ENCODE peak calls at places on chromosomes 13 and 19, in six cellular contexts. One of them, this sample, is unnamed.

GRCh38 chr19:51194527-51195315 is 30.2 kb upstream of the CD33 start:
- ATAC-seq in upper lobe of left lung: no peak
- ATAC-seq in HepG2: no peak
- ATAC-seq in K562: peak
- ATAC-seq in HCT116: peak
- ATAC-seq in GM12878: peak
- ATAC-seq in this sample: no peak

GRCh38 chr19:47152632-47153031 is 22.0 kb downstream of the SAE1 start:
- ATAC-seq in upper lobe of left lung: no peak
- ATAC-seq in HepG2: no peak
- ATAC-seq in K562: no peak
- ATAC-seq in HCT116: no peak
- ATAC-seq in GM12878: no peak
- ATAC-seq in this sample: peak

GRCh38 chr19:22807061-22807835 is 23.3 kb upstream of the ZNF99 start:
- ATAC-seq in upper lobe of left lung: peak
- ATAC-seq in HepG2: no peak
- ATAC-seq in K562: no peak
- ATAC-seq in HCT116: no peak
- ATAC-seq in GM12878: no peak
- ATAC-seq in this sample: no peak

GRCh38 chr19:35377656-35378055 is 6.8 kb downstream of the GPR42 start:
- ATAC-seq in upper lobe of left lung: no peak
- ATAC-seq in HepG2: no peak
- ATAC-seq in K562: no peak
- ATAC-seq in HCT116: no peak
- ATAC-seq in GM12878: no peak
- ATAC-seq in this sample: no peak

GRCh38 chr13:41004875-41005693 is 14.0 kb downstream of the ELF1 start:
- ATAC-seq in upper lobe of left lung: peak
- ATAC-seq in HepG2: no peak
- ATAC-seq in K562: peak
- ATAC-seq in HCT116: no peak
- ATAC-seq in GM12878: peak
- ATAC-seq in this sample: no peak

GRCh38 chr19:52492991-52493470 is 34.4 kb upstream of the ZNF808 start:
- ATAC-seq in upper lobe of left lung: no peak
- ATAC-seq in HepG2: no peak
- ATAC-seq in K562: peak
- ATAC-seq in HCT116: no peak
- ATAC-seq in GM12878: no peak
- ATAC-seq in this sample: peak

GRCh38 chr13:67574320-67575233 is 344.4 kb upstream of the PCDH9 start:
- ATAC-seq in upper lobe of left lung: no peak
- ATAC-seq in HepG2: no peak
- ATAC-seq in K562: no peak
- ATAC-seq in HCT116: no peak
- ATAC-seq in GM12878: no peak
- ATAC-seq in this sample: no peak

GRCh38 chr19:7456964-7457541 is 31.8 kb downstream of the PEX11G start:
- ATAC-seq in upper lobe of left lung: no peak
- ATAC-seq in HepG2: no peak
- ATAC-seq in K562: no peak
- ATAC-seq in HCT116: peak
- ATAC-seq in GM12878: no peak
- ATAC-seq in this sample: no peak

GRCh38 chr13:93249259-93249917 is 22.8 kb downstream of the GPC6 start:
- ATAC-seq in upper lobe of left lung: peak
- ATAC-seq in HepG2: peak
- ATAC-seq in K562: peak
- ATAC-seq in HCT116: no peak
- ATAC-seq in GM12878: no peak
- ATAC-seq in this sample: no peak

GRCh38 chr19:15464394-15465385 is at the start of gene RASAL3:
- ATAC-seq in upper lobe of left lung: peak
- ATAC-seq in HepG2: no peak
- ATAC-seq in K562: no peak
- ATAC-seq in HCT116: no peak
- ATAC-seq in GM12878: peak
- ATAC-seq in this sample: no peak

GRCh38 chr19:31118292-31118925 is 230.8 kb downstream of the TSHZ3 start:
- ATAC-seq in upper lobe of left lung: peak
- ATAC-seq in HepG2: no peak
- ATAC-seq in K562: no peak
- ATAC-seq in HCT116: no peak
- ATAC-seq in GM12878: no peak
- ATAC-seq in this sample: peak

GRCh38 chr13:99015606-99016520 is 38.0 kb upstream of the DOCK9 start:
- ATAC-seq in upper lobe of left lung: no peak
- ATAC-seq in HepG2: no peak
- ATAC-seq in K562: no peak
- ATAC-seq in HCT116: no peak
- ATAC-seq in GM12878: no peak
- ATAC-seq in this sample: no peak

GRCh38 chr13:20109037-20109436 is 51.8 kb downstream of the GJA3 start:
- ATAC-seq in upper lobe of left lung: no peak
- ATAC-seq in HepG2: no peak
- ATAC-seq in K562: no peak
- ATAC-seq in HCT116: no peak
- ATAC-seq in GM12878: no peak
- ATAC-seq in this sample: no peak

GRCh38 chr13:20118268-20119140 is 42.3 kb downstream of the GJA3 start:
- ATAC-seq in upper lobe of left lung: peak
- ATAC-seq in HepG2: no peak
- ATAC-seq in K562: peak
- ATAC-seq in HCT116: peak
- ATAC-seq in GM12878: peak
- ATAC-seq in this sample: peak

GRCh38 chr13:20116213-20116612 is 44.6 kb downstream of the GJA3 start:
- ATAC-seq in upper lobe of left lung: no peak
- ATAC-seq in HepG2: peak
- ATAC-seq in K562: no peak
- ATAC-seq in HCT116: no peak
- ATAC-seq in GM12878: peak
- ATAC-seq in this sample: no peak

GRCh38 chr13:20119960-20120359 is 40.9 kb downstream of the GJA3 start:
- ATAC-seq in upper lobe of left lung: no peak
- ATAC-seq in HepG2: no peak
- ATAC-seq in K562: no peak
- ATAC-seq in HCT116: no peak
- ATAC-seq in GM12878: no peak
- ATAC-seq in this sample: no peak

DNA sequence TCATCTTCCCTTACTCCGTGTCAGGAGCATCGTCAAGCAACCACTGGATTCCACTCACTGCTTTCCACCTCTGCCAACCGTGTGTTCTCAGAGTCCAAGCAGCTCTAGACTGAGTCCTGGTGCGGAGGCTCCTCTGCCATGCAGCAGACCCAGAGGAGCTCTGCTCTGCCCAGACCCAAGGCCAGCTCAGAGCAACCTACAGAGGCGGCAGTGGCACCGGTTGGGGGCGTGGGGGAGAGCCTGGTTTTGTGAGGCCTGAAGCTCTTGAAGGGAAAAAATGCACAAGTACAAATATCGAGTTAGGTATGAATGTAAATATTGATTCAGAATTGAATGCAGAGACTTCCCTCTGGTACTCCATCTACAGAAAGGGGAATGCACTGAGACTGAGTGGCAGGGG is 46.8 kb downstream of the GJA3 start:
- ATAC-seq in upper lobe of left lung: no peak
- ATAC-seq in HepG2: peak
- ATAC-seq in K562: no peak
- ATAC-seq in HCT116: no peak
- ATAC-seq in GM12878: no peak
- ATAC-seq in this sample: no peak
- TF ChIP-seq POLR2AphosphoS5 in upper lobe of left lung: no peak
- TF ChIP-seq POLR2AphosphoS5 in HepG2: no peak
- TF ChIP-seq POLR2AphosphoS5 in K562: no peak
- TF ChIP-seq POLR2AphosphoS5 in HCT116: no peak
- TF ChIP-seq POLR2AphosphoS5 in GM12878: no peak
- TF ChIP-seq POLR2AphosphoS5 in this sample: no peak

GRCh38 chr19:18270304-18270703 is 3.9 kb downstream of the IQCN start:
- ATAC-seq in upper lobe of left lung: no peak
- ATAC-seq in HepG2: no peak
- ATAC-seq in K562: no peak
- ATAC-seq in HCT116: no peak
- ATAC-seq in GM12878: no peak
- ATAC-seq in this sample: no peak

GRCh38 chr19:18274776-18275356 is 614 bp upstream of the IQCN start:
- ATAC-seq in upper lobe of left lung: peak
- ATAC-seq in HepG2: peak
- ATAC-seq in K562: peak
- ATAC-seq in HCT116: peak
- ATAC-seq in GM12878: peak
- ATAC-seq in this sample: peak

GRCh38 chr19:18271433-18271841 is 2.8 kb downstream of the IQCN start:
- ATAC-seq in upper lobe of left lung: peak
- ATAC-seq in HepG2: no peak
- ATAC-seq in K562: no peak
- ATAC-seq in HCT116: no peak
- ATAC-seq in GM12878: no peak
- ATAC-seq in this sample: no peak

GRCh38 chr19:18273566-18274302 is 518 bp downstream of the IQCN start:
- ATAC-seq in upper lobe of left lung: no peak
- ATAC-seq in HepG2: no peak
- ATAC-seq in K562: no peak
- ATAC-seq in HCT116: no peak
- ATAC-seq in GM12878: no peak
- ATAC-seq in this sample: no peak

GRCh38 chr19:18274303-18274775 is at the start of gene IQCN:
- ATAC-seq in upper lobe of left lung: peak
- ATAC-seq in HepG2: peak
- ATAC-seq in K562: peak
- ATAC-seq in HCT116: peak
- ATAC-seq in GM12878: no peak
- ATAC-seq in this sample: peak
- TF ChIP-seq POLR2A in upper lobe of left lung: no peak
- TF ChIP-seq POLR2A in HepG2: peak
- TF ChIP-seq POLR2A in K562: no peak
- TF ChIP-seq POLR2A in HCT116: no peak
- TF ChIP-seq POLR2A in GM12878: peak
- TF ChIP-seq POLR2A in this sample: peak

GRCh38 chr13:49296659-49297058 is 48.9 kb downstream of the CDADC1 start:
- ATAC-seq in upper lobe of left lung: no peak
- ATAC-seq in HepG2: peak
- ATAC-seq in K562: no peak
- ATAC-seq in HCT116: no peak
- ATAC-seq in GM12878: no peak
- ATAC-seq in this sample: no peak

GRCh38 chr13:49288458-49288857 is 40.7 kb downstream of the CDADC1 start:
- ATAC-seq in upper lobe of left lung: no peak
- ATAC-seq in HepG2: no peak
- ATAC-seq in K562: no peak
- ATAC-seq in HCT116: no peak
- ATAC-seq in GM12878: no peak
- ATAC-seq in this sample: no peak

GRCh38 chr13:49295231-49295630 is 47.5 kb downstream of the CDADC1 start:
- ATAC-seq in upper lobe of left lung: no peak
- ATAC-seq in HepG2: no peak
- ATAC-seq in K562: no peak
- ATAC-seq in HCT116: no peak
- ATAC-seq in GM12878: no peak
- ATAC-seq in this sample: no peak

GRCh38 chr13:49297338-49297737 is 49.6 kb downstream of the CDADC1 start:
- ATAC-seq in upper lobe of left lung: no peak
- ATAC-seq in HepG2: peak
- ATAC-seq in K562: no peak
- ATAC-seq in HCT116: no peak
- ATAC-seq in GM12878: no peak
- ATAC-seq in this sample: no peak

DNA sequence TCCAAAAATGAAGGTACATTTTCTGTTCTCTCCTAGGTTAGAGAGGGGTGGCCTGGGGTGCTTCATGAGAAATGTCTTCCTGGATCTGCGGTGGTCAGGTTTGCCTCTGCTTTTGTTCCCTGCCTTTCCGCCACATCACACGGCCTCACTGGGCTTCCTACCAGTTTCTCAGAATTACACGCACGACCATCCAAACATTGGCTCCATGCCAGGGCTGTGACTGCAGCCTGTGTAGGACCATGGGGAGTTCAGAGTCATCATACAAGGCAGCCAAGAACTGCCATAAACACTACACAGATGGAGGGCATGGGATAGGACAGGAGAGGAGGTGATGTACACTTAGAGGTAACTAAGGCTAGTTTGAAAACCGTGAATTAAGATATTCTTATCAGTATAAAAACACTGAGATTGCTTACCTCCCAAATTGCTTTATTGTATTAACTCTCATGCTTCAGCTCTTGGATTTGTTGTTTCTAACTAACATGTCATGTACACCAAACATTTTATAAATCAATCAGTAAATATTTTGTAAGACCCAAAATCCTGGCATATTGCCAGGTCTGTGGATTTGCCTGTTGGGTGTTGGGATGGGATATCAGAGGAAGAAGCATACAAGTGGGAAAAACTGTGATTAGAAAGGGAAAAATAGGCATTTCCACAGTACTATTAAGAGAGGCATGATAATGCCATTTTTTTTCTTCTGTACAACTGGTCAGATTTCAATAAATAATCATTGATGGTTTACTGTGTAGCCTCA is 45.2 kb downstream of the CDADC1 start:
- ATAC-seq in upper lobe of left lung: no peak
- ATAC-seq in HepG2: no peak
- ATAC-seq in K562: peak
- ATAC-seq in HCT116: no peak
- ATAC-seq in GM12878: no peak
- ATAC-seq in this sample: peak
- TF ChIP-seq POLR2AphosphoS5 in upper lobe of left lung: peak
- TF ChIP-seq POLR2AphosphoS5 in HepG2: no peak
- TF ChIP-seq POLR2AphosphoS5 in K562: no peak
- TF ChIP-seq POLR2AphosphoS5 in HCT116: no peak
- TF ChIP-seq POLR2AphosphoS5 in GM12878: no peak
- TF ChIP-seq POLR2AphosphoS5 in this sample: peak

GRCh38 chr19:38815059-38816001 is 2.6 kb upstream of the LGALS4 start:
- ATAC-seq in upper lobe of left lung: no peak
- ATAC-seq in HepG2: no peak
- ATAC-seq in K562: no peak
- ATAC-seq in HCT116: peak
- ATAC-seq in GM12878: no peak
- ATAC-seq in this sample: no peak
- TF ChIP-seq POLR2A in upper lobe of left lung: no peak
- TF ChIP-seq POLR2A in HepG2: no peak
- TF ChIP-seq POLR2A in K562: no peak
- TF ChIP-seq POLR2A in HCT116: no peak
- TF ChIP-seq POLR2A in GM12878: peak
- TF ChIP-seq POLR2A in this sample: no peak

GRCh38 chr13:33179463-33179862 is 106.1 kb downstream of the STARD13 start:
- ATAC-seq in upper lobe of left lung: no peak
- ATAC-seq in HepG2: no peak
- ATAC-seq in K562: no peak
- ATAC-seq in HCT116: no peak
- ATAC-seq in GM12878: no peak
- ATAC-seq in this sample: no peak
- TF ChIP-seq POLR2AphosphoS5 in upper lobe of left lung: no peak
- TF ChIP-seq POLR2AphosphoS5 in HepG2: no peak
- TF ChIP-seq POLR2AphosphoS5 in K562: no peak
- TF ChIP-seq POLR2AphosphoS5 in HCT116: no peak
- TF ChIP-seq POLR2AphosphoS5 in GM12878: no peak
- TF ChIP-seq POLR2AphosphoS5 in this sample: no peak

GRCh38 chr13:79392882-79393563 is 13.0 kb downstream of the RBM26 start:
- ATAC-seq in upper lobe of left lung: no peak
- ATAC-seq in HepG2: peak
- ATAC-seq in K562: peak
- ATAC-seq in HCT116: no peak
- ATAC-seq in GM12878: peak
- ATAC-seq in this sample: no peak
- TF ChIP-seq POLR2A in upper lobe of left lung: no peak
- TF ChIP-seq POLR2A in HepG2: no peak
- TF ChIP-seq POLR2A in K562: no peak
- TF ChIP-seq POLR2A in HCT116: no peak
- TF ChIP-seq POLR2A in GM12878: no peak
- TF ChIP-seq POLR2A in this sample: no peak

This sample was measured in gastroesophageal sphincter.